ENCODE peak calls at places on chromosome 12, in eight cellular contexts. One of them, this sample, is unnamed.

GRCh38 chr12:68403296-68403695 is 71.1 kb upstream of the MDM1 start:
- DNase-seq in psoas muscle: no peak
- DNase-seq in neuronal stem cell: no peak
- DNase-seq in PC-9: no peak
- DNase-seq in CD8-positive, alpha-beta memory T cell: no peak
- DNase-seq in H9: no peak
- DNase-seq in adrenal gland: no peak
- DNase-seq in stomach: no peak
- DNase-seq in this sample: no peak

GRCh38 chr12:113932411-113933196 is 33.5 kb downstream of the RBM19 start:
- DNase-seq in stomach: no peak
- DNase-seq in adrenal gland: peak; percentile 81
- DNase-seq in CD8-positive, alpha-beta memory T cell: no peak
- DNase-seq in psoas muscle: peak; percentile 72
- DNase-seq in PC-9: no peak
- DNase-seq in H9: no peak
- DNase-seq in neuronal stem cell: no peak
- DNase-seq in this sample: no peak

GRCh38 chr12:12016284-12017100 is 54.2 kb upstream of the BCL2L14 start:
- DNase-seq in psoas muscle: no peak
- DNase-seq in H9: no peak
- DNase-seq in neuronal stem cell: no peak
- DNase-seq in stomach: no peak
- DNase-seq in CD8-positive, alpha-beta memory T cell: no peak
- DNase-seq in PC-9: no peak
- DNase-seq in adrenal gland: peak; percentile 40
- DNase-seq in this sample: no peak

GRCh38 chr12:110403975-110404675 is 617 bp upstream of the ANAPC7 start:
- DNase-seq in psoas muscle: peak; percentile 85
- DNase-seq in H9: peak; percentile 83
- DNase-seq in stomach: peak; percentile 82
- DNase-seq in PC-9: peak; percentile 71
- DNase-seq in neuronal stem cell: peak; percentile 65
- DNase-seq in CD8-positive, alpha-beta memory T cell: peak; percentile 72
- DNase-seq in adrenal gland: peak; percentile 76
- DNase-seq in this sample: peak; percentile 68

GRCh38 chr12:49049566-49050224 is 10.9 kb downstream of the KMT2D start:
- DNase-seq in H9: no peak
- DNase-seq in CD8-positive, alpha-beta memory T cell: no peak
- DNase-seq in PC-9: no peak
- DNase-seq in adrenal gland: no peak
- DNase-seq in psoas muscle: no peak
- DNase-seq in stomach: no peak
- DNase-seq in neuronal stem cell: no peak
- DNase-seq in this sample: peak; percentile 63

GRCh38 chr12:105382771-105383632 is 52.5 kb downstream of the C12orf75 start:
- DNase-seq in H9: peak; percentile 35
- DNase-seq in stomach: no peak
- DNase-seq in PC-9: peak; percentile 7
- DNase-seq in psoas muscle: no peak
- DNase-seq in neuronal stem cell: peak; percentile 45
- DNase-seq in CD8-positive, alpha-beta memory T cell: peak; percentile 4
- DNase-seq in adrenal gland: no peak
- DNase-seq in this sample: peak; percentile 69

GRCh38 chr12:84706374-84706773 is 206.2 kb downstream of the SLC6A15 start:
- DNase-seq in H9: no peak
- DNase-seq in CD8-positive, alpha-beta memory T cell: no peak
- DNase-seq in PC-9: no peak
- DNase-seq in neuronal stem cell: no peak
- DNase-seq in adrenal gland: no peak
- DNase-seq in psoas muscle: no peak
- DNase-seq in stomach: no peak
- DNase-seq in this sample: no peak

GRCh38 chr12:47082963-47083621 is 3.3 kb upstream of the AMIGO2 start:
- DNase-seq in H9: no peak
- DNase-seq in adrenal gland: no peak
- DNase-seq in PC-9: peak; percentile 35
- DNase-seq in neuronal stem cell: no peak
- DNase-seq in CD8-positive, alpha-beta memory T cell: no peak
- DNase-seq in stomach: no peak
- DNase-seq in psoas muscle: no peak
- DNase-seq in this sample: peak; percentile 79

GRCh38 chr12:124143726-124144125 is 151.2 kb upstream of the RFLNA start:
- DNase-seq in psoas muscle: no peak
- DNase-seq in CD8-positive, alpha-beta memory T cell: no peak
- DNase-seq in adrenal gland: no peak
- DNase-seq in PC-9: no peak
- DNase-seq in stomach: peak; percentile 61
- DNase-seq in H9: no peak
- DNase-seq in neuronal stem cell: no peak
- DNase-seq in this sample: no peak

GRCh38 chr12:74076918-74077317 is 460.7 kb upstream of the ATXN7L3B start:
- DNase-seq in CD8-positive, alpha-beta memory T cell: no peak
- DNase-seq in psoas muscle: no peak
- DNase-seq in H9: no peak
- DNase-seq in adrenal gland: no peak
- DNase-seq in stomach: no peak
- DNase-seq in neuronal stem cell: no peak
- DNase-seq in PC-9: no peak
- DNase-seq in this sample: no peak

GRCh38 chr12:42238240-42239140 is at the start of gene YAF2:
- DNase-seq in H9: peak; percentile 91
- DNase-seq in stomach: peak; percentile 91
- DNase-seq in PC-9: peak; percentile 81
- DNase-seq in CD8-positive, alpha-beta memory T cell: peak; percentile 86
- DNase-seq in neuronal stem cell: peak; percentile 85
- DNase-seq in adrenal gland: peak; percentile 95
- DNase-seq in psoas muscle: peak; percentile 96
- DNase-seq in this sample: peak; percentile 69

GRCh38 chr12:53939141-53940108 is 794 bp downstream of the HOXC13 start:
- DNase-seq in psoas muscle: peak; percentile 58
- DNase-seq in H9: peak; percentile 65
- DNase-seq in PC-9: peak; percentile 32
- DNase-seq in stomach: no peak
- DNase-seq in neuronal stem cell: no peak
- DNase-seq in adrenal gland: no peak
- DNase-seq in CD8-positive, alpha-beta memory T cell: no peak
- DNase-seq in this sample: peak; percentile 32

GRCh38 chr12:20629414-20630156 is 65.5 kb upstream of the SLCO1C1 start:
- DNase-seq in H9: no peak
- DNase-seq in stomach: no peak
- DNase-seq in psoas muscle: no peak
- DNase-seq in adrenal gland: no peak
- DNase-seq in neuronal stem cell: no peak
- DNase-seq in CD8-positive, alpha-beta memory T cell: no peak
- DNase-seq in PC-9: peak; percentile 50
- DNase-seq in this sample: peak; percentile 48

GRCh38 chr12:98464155-98464554 is 51.2 kb upstream of the TMPO start:
- DNase-seq in neuronal stem cell: no peak
- DNase-seq in H9: no peak
- DNase-seq in adrenal gland: no peak
- DNase-seq in stomach: no peak
- DNase-seq in psoas muscle: no peak
- DNase-seq in CD8-positive, alpha-beta memory T cell: no peak
- DNase-seq in PC-9: no peak
- DNase-seq in this sample: no peak

GRCh38 chr12:58607805-58608204 is 312.5 kb downstream of the LRIG3 start:
- DNase-seq in neuronal stem cell: no peak
- DNase-seq in CD8-positive, alpha-beta memory T cell: no peak
- DNase-seq in stomach: no peak
- DNase-seq in adrenal gland: no peak
- DNase-seq in H9: no peak
- DNase-seq in PC-9: no peak
- DNase-seq in psoas muscle: no peak
- DNase-seq in this sample: no peak

GRCh38 chr12:114673169-114673833 is 10.7 kb downstream of the TBX3 start:
- DNase-seq in PC-9: no peak
- DNase-seq in neuronal stem cell: peak; percentile 8
- DNase-seq in H9: peak; percentile 75
- DNase-seq in CD8-positive, alpha-beta memory T cell: no peak
- DNase-seq in stomach: no peak
- DNase-seq in psoas muscle: no peak
- DNase-seq in adrenal gland: peak; percentile 81
- DNase-seq in this sample: peak; percentile 74

GRCh38 chr12:55736780-55737580 is 5.9 kb upstream of the GDF11 start:
- DNase-seq in H9: peak; percentile 98
- DNase-seq in neuronal stem cell: no peak
- DNase-seq in psoas muscle: peak; percentile 78
- DNase-seq in stomach: peak; percentile 85
- DNase-seq in CD8-positive, alpha-beta memory T cell: no peak
- DNase-seq in adrenal gland: peak; percentile 87
- DNase-seq in PC-9: peak; percentile 70
- DNase-seq in this sample: peak; percentile 39

GRCh38 chr12:95385246-95385645 is 88.7 kb upstream of the METAP2 start:
- DNase-seq in psoas muscle: peak; percentile 67
- DNase-seq in CD8-positive, alpha-beta memory T cell: no peak
- DNase-seq in PC-9: no peak
- DNase-seq in stomach: no peak
- DNase-seq in neuronal stem cell: no peak
- DNase-seq in H9: no peak
- DNase-seq in adrenal gland: no peak
- DNase-seq in this sample: peak; percentile 27

GRCh38 chr12:65823481-65824313 is 586 bp upstream of the HMGA2 start:
- DNase-seq in stomach: peak; percentile 70
- DNase-seq in CD8-positive, alpha-beta memory T cell: no peak
- DNase-seq in neuronal stem cell: peak; percentile 64
- DNase-seq in H9: peak; percentile 65
- DNase-seq in adrenal gland: no peak
- DNase-seq in psoas muscle: no peak
- DNase-seq in PC-9: peak; percentile 61
- DNase-seq in this sample: peak; percentile 100

GRCh38 chr12:89138048-89138852 is 214.1 kb downstream of the DUSP6 start:
- DNase-seq in CD8-positive, alpha-beta memory T cell: no peak
- DNase-seq in H9: no peak
- DNase-seq in psoas muscle: no peak
- DNase-seq in adrenal gland: no peak
- DNase-seq in stomach: no peak
- DNase-seq in neuronal stem cell: no peak
- DNase-seq in PC-9: no peak
- DNase-seq in this sample: no peak

GRCh38 chr12:39272934-39273770 is 169.8 kb downstream of the KIF21A start:
- DNase-seq in stomach: no peak
- DNase-seq in CD8-positive, alpha-beta memory T cell: no peak
- DNase-seq in PC-9: peak; percentile 19
- DNase-seq in adrenal gland: no peak
- DNase-seq in neuronal stem cell: peak; percentile 47
- DNase-seq in H9: no peak
- DNase-seq in psoas muscle: no peak
- DNase-seq in this sample: no peak

GRCh38 chr12:120751389-120751788 is 25.8 kb downstream of the ACADS start:
- DNase-seq in stomach: no peak
- DNase-seq in CD8-positive, alpha-beta memory T cell: no peak
- DNase-seq in psoas muscle: no peak
- DNase-seq in adrenal gland: no peak
- DNase-seq in neuronal stem cell: no peak
- DNase-seq in PC-9: no peak
- DNase-seq in H9: no peak
- DNase-seq in this sample: no peak

DNA sequence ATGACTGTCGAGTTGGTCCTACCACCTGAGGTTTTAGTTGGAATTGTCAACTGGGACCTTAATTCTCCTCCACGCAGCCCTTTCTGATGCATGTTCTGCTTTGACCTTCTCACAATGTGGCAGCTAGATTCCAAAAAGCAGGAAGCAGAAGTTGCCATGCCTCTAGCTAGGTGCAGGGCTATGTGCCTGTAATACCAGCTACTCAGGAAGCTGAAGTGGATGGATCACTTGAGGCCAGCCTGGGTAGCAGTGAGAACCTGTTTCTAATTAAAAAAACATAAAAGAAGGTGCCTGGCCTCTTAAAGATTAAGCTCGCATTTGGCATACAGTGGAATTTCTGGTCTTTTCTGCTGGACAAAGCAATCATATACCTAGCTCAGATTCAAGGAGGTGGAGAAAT is 77.1 kb downstream of the FGD4 start:
- DNase-seq in CD8-positive, alpha-beta memory T cell: no peak
- DNase-seq in adrenal gland: no peak
- DNase-seq in stomach: no peak
- DNase-seq in H9: no peak
- DNase-seq in psoas muscle: no peak
- DNase-seq in neuronal stem cell: no peak
- DNase-seq in PC-9: no peak
- DNase-seq in this sample: no peak
- H3K27ac ChIP-seq in CD8-positive, alpha-beta memory T cell: no peak overlapping the region
- H3K27ac ChIP-seq in adrenal gland: no peak overlapping the region
- H3K27ac ChIP-seq in stomach: peak overlapping the region; percentile 18
- H3K27ac ChIP-seq in H9: no peak overlapping the region
- H3K27ac ChIP-seq in psoas muscle: no peak overlapping the region
- H3K27ac ChIP-seq in neuronal stem cell: no peak overlapping the region
- H3K27ac ChIP-seq in PC-9: no peak overlapping the region
- H3K27ac ChIP-seq in this sample: no peak overlapping the region

GRCh38 chr12:118144499-118144898 is 8.6 kb downstream of the PEBP1 start:
- DNase-seq in adrenal gland: no peak
- DNase-seq in stomach: no peak
- DNase-seq in CD8-positive, alpha-beta memory T cell: no peak
- DNase-seq in PC-9: no peak
- DNase-seq in psoas muscle: no peak
- DNase-seq in H9: no peak
- DNase-seq in neuronal stem cell: no peak
- DNase-seq in this sample: no peak
- H3K27ac ChIP-seq in adrenal gland: peak overlapping the region; percentile 37
- H3K27ac ChIP-seq in stomach: no peak overlapping the region
- H3K27ac ChIP-seq in CD8-positive, alpha-beta memory T cell: no peak overlapping the region
- H3K27ac ChIP-seq in PC-9: no peak overlapping the region
- H3K27ac ChIP-seq in psoas muscle: no peak overlapping the region
- H3K27ac ChIP-seq in H9: no peak overlapping the region
- H3K27ac ChIP-seq in neuronal stem cell: no peak overlapping the region
- H3K27ac ChIP-seq in this sample: no peak overlapping the region

GRCh38 chr12:118925407-118926202 is 55.7 kb upstream of the SRRM4 start:
- DNase-seq in neuronal stem cell: no peak
- DNase-seq in psoas muscle: no peak
- DNase-seq in adrenal gland: no peak
- DNase-seq in PC-9: no peak
- DNase-seq in stomach: no peak
- DNase-seq in CD8-positive, alpha-beta memory T cell: no peak
- DNase-seq in H9: no peak
- DNase-seq in this sample: no peak
- H3K27ac ChIP-seq in neuronal stem cell: no peak overlapping the region
- H3K27ac ChIP-seq in psoas muscle: no peak overlapping the region
- H3K27ac ChIP-seq in adrenal gland: peak overlapping the region; percentile 10
- H3K27ac ChIP-seq in PC-9: no peak overlapping the region
- H3K27ac ChIP-seq in stomach: no peak overlapping the region
- H3K27ac ChIP-seq in CD8-positive, alpha-beta memory T cell: no peak overlapping the region
- H3K27ac ChIP-seq in H9: no peak overlapping the region
- H3K27ac ChIP-seq in this sample: no peak overlapping the region

DNA sequence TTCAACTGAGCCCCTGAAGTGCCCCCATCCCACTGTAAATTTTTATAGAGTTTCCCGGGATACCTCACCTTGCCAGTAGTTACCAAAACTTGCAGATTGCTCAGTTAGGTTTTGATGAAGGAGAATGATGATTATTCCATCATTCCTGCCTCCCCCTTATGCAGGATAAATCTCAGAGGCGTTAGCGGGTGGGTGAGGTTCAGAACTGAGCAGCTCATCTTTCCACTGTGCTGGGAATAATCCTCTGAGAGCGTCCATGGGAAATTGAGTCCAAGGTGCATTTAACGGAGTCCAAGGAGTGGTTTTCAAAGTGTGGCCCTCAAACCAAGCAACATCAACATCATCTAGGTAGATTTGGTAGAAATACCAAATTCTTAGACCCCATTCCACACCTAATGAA is 18.7 kb downstream of the ACSM4 start:
- DNase-seq in CD8-positive, alpha-beta memory T cell: no peak
- DNase-seq in stomach: no peak
- DNase-seq in adrenal gland: no peak
- DNase-seq in H9: no peak
- DNase-seq in PC-9: no peak
- DNase-seq in psoas muscle: no peak
- DNase-seq in neuronal stem cell: no peak
- DNase-seq in this sample: no peak
- H3K27ac ChIP-seq in CD8-positive, alpha-beta memory T cell: no peak overlapping the region
- H3K27ac ChIP-seq in stomach: no peak overlapping the region
- H3K27ac ChIP-seq in adrenal gland: no peak overlapping the region
- H3K27ac ChIP-seq in H9: no peak overlapping the region
- H3K27ac ChIP-seq in PC-9: no peak overlapping the region
- H3K27ac ChIP-seq in psoas muscle: no peak overlapping the region
- H3K27ac ChIP-seq in neuronal stem cell: no peak overlapping the region
- H3K27ac ChIP-seq in this sample: no peak overlapping the region

This sample was measured in SJSA1.